ENCODE peak calls at places on chromosomes 3 and 15, in eight cellular contexts. M is epithelial cell of esophagus, S is neural progenitor cell, V is HCT116, R is right atrium auricular region, W is psoas muscle, P is cardiac fibroblast, H is AG09309. F is an unnamed sample.

GRCh38 chr3:10974131-10974530 is 18.4 kb upstream of the SLC6A1 start:
- DNase-seq in M (no peak), S (no peak), V (no peak), R (no peak), W (no peak), P (no peak), H (no peak), F (no peak)

GRCh38 chr15:94287794-94288246 is 56.5 kb downstream of the MCTP2 start:
- DNase-seq in M (no peak), S (no peak), V (no peak), R (no peak), W (no peak), P (no peak), H (no peak), F (peak; percentile 59)

GRCh38 chr15:50248994-50249586 is 16.4 kb downstream of the HDC start:
- DNase-seq in M (no peak), S (no peak), V (no peak), R (no peak), W (no peak), P (no peak), H (no peak), F (no peak)

GRCh38 chr3:5197470-5198312 is 10.2 kb downstream of the EDEM1 start:
- DNase-seq in M (peak; percentile 75), S (no peak), V (no peak), R (no peak), W (no peak), P (peak; percentile 73), H (no peak), F (peak; percentile 83)

GRCh38 chr15:24054547-24055245 is 367.6 kb upstream of the NDN start:
- DNase-seq in M (no peak), S (no peak), V (no peak), R (no peak), W (no peak), P (no peak), H (no peak), F (no peak)

GRCh38 chr3:31077826-31078225 is 183.4 kb upstream of the GADL1 start:
- DNase-seq in M (peak; percentile 48), S (no peak), V (no peak), R (no peak), W (no peak), P (peak; percentile 69), H (no peak), F (no peak)

GRCh38 chr15:74785716-74786032 is 3.8 kb downstream of the CSK start:
- DNase-seq in M (no peak), S (no peak), V (no peak), R (no peak), W (no peak), P (no peak), H (no peak), F (no peak)

GRCh38 chr3:39935261-39935660 is 125.9 kb downstream of the MYRIP start:
- DNase-seq in M (no peak), S (no peak), V (no peak), R (no peak), W (no peak), P (no peak), H (no peak), F (no peak)

GRCh38 chr3:38805765-38806386 is 10.1 kb downstream of the SCN10A start:
- DNase-seq in M (peak; percentile 84), S (peak; percentile 95), V (peak; percentile 46), R (no peak), W (no peak), P (peak; percentile 85), H (peak; percentile 21), F (peak; percentile 1)

GRCh38 chr3:49415931-49416601 is 3.8 kb downstream of the TCTA start:
- DNase-seq in M (peak; percentile 22), S (no peak), V (no peak), R (no peak), W (peak; percentile 46), P (no peak), H (no peak), F (no peak)

GRCh38 chr15:67521770-67522568 is 1.0 kb downstream of the C15orf61 start:
- DNase-seq in M (peak; percentile 39), S (no peak), V (no peak), R (no peak), W (no peak), P (peak; percentile 65), H (no peak), F (no peak)

GRCh38 chr3:177150218-177150916 is 46.9 kb downstream of the TBL1XR1 start:
- DNase-seq in M (no peak), S (no peak), V (no peak), R (no peak), W (no peak), P (no peak), H (no peak), F (no peak)

GRCh38 chr15:83919319-83919830 is 265.5 kb downstream of the ADAMTSL3 start:
- DNase-seq in M (peak; percentile 28), S (no peak), V (no peak), R (no peak), W (no peak), P (no peak), H (no peak), F (peak; percentile 57)

GRCh38 chr3:5136619-5137429 is 14.7 kb downstream of the ARL8B start:
- DNase-seq in M (peak; percentile 83), S (peak; percentile 30), V (no peak), R (no peak), W (no peak), P (peak; percentile 37), H (no peak), F (peak; percentile 53)

GRCh38 chr15:33112541-33113105 is 81.9 kb downstream of the FMN1 start:
- DNase-seq in M (no peak), S (no peak), V (no peak), R (no peak), W (no peak), P (no peak), H (no peak), F (no peak)

GRCh38 chr3:154886437-154886836 is 193.7 kb upstream of the MME start:
- DNase-seq in M (peak; percentile 92), S (no peak), V (no peak), R (no peak), W (no peak), P (peak; percentile 99), H (peak; percentile 100), F (no peak)

DNA sequence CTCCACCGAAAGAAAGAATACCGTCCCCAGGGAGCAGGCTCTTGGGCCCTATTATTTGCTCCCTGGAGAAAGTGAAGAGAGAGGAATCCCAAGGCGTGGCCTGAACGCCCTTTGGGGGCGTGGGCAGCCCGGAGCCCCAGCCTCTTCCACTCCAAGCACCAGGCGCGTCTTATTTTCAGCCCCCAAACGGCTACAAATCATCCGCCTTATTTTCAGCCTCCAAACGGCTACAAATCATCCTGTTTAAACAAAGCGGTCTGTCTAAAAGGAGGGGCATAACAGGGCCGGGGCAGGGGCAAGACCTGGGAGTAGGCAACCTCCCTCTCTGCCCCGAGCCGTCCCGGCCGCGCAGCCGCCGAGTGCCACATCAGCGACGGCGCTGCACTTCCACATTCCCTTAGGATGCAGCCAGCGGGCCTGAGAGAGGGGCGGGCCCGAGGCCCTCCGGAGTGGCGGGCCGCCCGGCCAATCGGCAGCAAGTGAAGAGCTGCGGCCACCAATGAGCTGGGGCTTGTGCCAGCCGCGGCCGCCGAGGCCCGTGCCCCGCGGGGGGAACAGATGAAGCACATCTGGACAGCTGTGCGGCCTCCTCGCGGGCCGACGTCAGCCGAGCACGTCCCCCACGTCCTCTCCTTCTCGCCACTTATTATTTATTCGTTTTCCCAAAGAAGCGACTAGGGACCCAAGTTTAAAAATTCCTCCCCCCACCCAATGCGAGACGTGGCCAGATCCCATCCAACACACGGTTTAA is at the start of gene TMEM45A:
- DNase-seq in M (peak; percentile 95), S (peak; percentile 98), V (peak; percentile 83), R (peak; percentile 98), W (peak; percentile 97), P (peak; percentile 96), H (peak; percentile 92), F (peak; percentile 54)
- TF ChIP-seq CTCF in M (no peak), S (no peak), V (no peak), R (no peak), W (no peak), P (no peak), H (no peak), F (no peak)

GRCh38 chr3:44974406-44974805 is 1.6 kb downstream of the ZDHHC3 start:
- DNase-seq in M (no peak), S (no peak), V (no peak), R (no peak), W (no peak), P (no peak), H (no peak), F (no peak)
- H3K4me3 ChIP-seq in M (peak overlapping the region; percentile 95), S (peak overlapping the region; percentile 99), V (peak overlapping the region; percentile 94), R (peak overlapping the region; percentile 99), W (peak overlapping the region; percentile 96), P (no peak overlapping the region), H (peak overlapping the region; percentile 68), F (peak overlapping the region; percentile 96)

DNA sequence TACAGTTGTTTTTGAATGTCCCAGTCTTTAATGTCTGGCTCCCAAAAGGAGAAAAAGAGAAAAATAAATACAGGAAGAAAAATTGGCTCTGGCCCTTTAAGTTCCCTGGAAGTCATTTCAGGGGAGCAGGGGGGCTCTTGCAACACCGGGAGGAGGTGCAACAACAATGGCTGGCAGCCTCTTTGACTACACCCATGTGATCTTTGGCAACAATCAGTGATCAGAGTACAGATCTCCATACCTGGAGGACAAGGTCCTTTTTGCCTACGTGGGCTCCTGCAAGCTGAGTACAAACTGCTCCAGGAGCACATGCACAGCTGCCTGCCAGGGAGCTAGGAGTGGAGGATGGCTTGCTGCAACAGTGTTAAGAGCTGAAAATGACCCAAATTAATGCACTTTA is 63.9 kb downstream of the GLCE start:
- DNase-seq in M (peak; percentile 9), S (peak; percentile 8), V (no peak), R (no peak), W (no peak), P (no peak), H (no peak), F (no peak)
- TF ChIP-seq CTCF in M (no peak), S (no peak), V (no peak), R (no peak), W (no peak), P (no peak), H (no peak), F (no peak)

DNA sequence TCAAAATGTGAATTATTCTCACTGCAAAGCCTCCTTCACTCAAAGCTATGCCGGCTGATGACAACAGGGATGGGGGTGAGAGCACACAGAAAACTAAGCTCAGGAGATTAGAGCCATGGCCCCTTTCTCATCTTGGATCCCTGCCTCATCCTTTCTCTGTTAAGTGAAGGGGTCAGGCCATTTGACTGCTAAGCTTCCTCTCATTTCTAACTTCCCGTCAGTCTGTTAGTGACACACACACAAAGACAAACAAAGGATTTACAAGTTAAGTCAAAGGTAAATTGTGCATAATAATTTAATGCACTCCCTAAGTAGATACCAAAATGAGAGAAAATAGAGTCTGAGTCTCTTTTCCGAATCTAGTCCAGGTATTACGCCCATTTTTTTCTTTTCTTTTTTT is 1.2 kb downstream of the SS18L2 start:
- DNase-seq in M (no peak), S (peak; percentile 71), V (no peak), R (no peak), W (no peak), P (no peak), H (no peak), F (no peak)
- H3K4me3 ChIP-seq in M (peak overlapping the region; percentile 68), S (peak overlapping the region; percentile 63), V (peak overlapping the region; percentile 72), R (peak overlapping the region; percentile 74), W (peak overlapping the region; percentile 82), P (peak overlapping the region; percentile 75), H (peak overlapping the region; percentile 55), F (peak overlapping the region; percentile 77)

GRCh38 chr3:14915636-14916222 is 31.7 kb upstream of the NR2C2 start:
- DNase-seq in M (peak; percentile 20), S (no peak), V (no peak), R (no peak), W (no peak), P (peak; percentile 5), H (no peak), F (no peak)
- TF ChIP-seq CTCF in M (peak; percentile 5), S (peak; percentile 25), V (peak; percentile 11), R (no peak), W (peak; percentile 6), P (peak; percentile 3), H (peak; percentile 11), F (peak; percentile 22)